ENCODE peak calls at places on chromosomes 11 and 22, in nine cellular contexts. N is endodermal cell, Q is HCT116, L is body of pancreas, R is DND-41, A is stomach, F is SK-N-SH, V is esophagus squamous epithelium, J is MM.1S. D is an unnamed sample.

GRCh38 chr11:119078675-119079420 is 5.8 kb upstream of the HMBS start:
- DNase-seq in N (no peak), Q (no peak), L (no peak), R (no peak), A (no peak), F (no peak), V (no peak), J (no peak), D (no peak)

GRCh38 chr11:26649884-26650283 is 72.0 kb downstream of the SLC5A12 start:
- DNase-seq in N (peak; percentile 88), Q (peak; percentile 3), L (peak; percentile 80), R (peak; percentile 30), A (peak; percentile 58), F (peak; percentile 41), V (no peak), J (peak; percentile 76), D (peak; percentile 63)

GRCh38 chr11:35893796-35894475 is 49.9 kb upstream of the LDLRAD3 start:
- DNase-seq in N (no peak), Q (no peak), L (peak; percentile 20), R (no peak), A (no peak), F (no peak), V (no peak), J (no peak), D (no peak)

GRCh38 chr11:110452720-110453119 is 23.0 kb downstream of the FDX1 start:
- DNase-seq in N (no peak), Q (no peak), L (no peak), R (no peak), A (no peak), F (no peak), V (no peak), J (no peak), D (no peak)

GRCh38 chr11:110704210-110704864 is 7.9 kb downstream of the ARHGAP20 start:
- DNase-seq in N (no peak), Q (no peak), L (no peak), R (no peak), A (no peak), F (no peak), V (no peak), J (no peak), D (no peak)

GRCh38 chr11:46892109-46892508 is 26.2 kb downstream of the LRP4 start:
- DNase-seq in N (no peak), Q (no peak), L (no peak), R (no peak), A (no peak), F (no peak), V (no peak), J (no peak), D (no peak)

GRCh38 chr22:30295576-30295975 is 6.3 kb upstream of the CASTOR1 start:
- DNase-seq in N (no peak), Q (no peak), L (no peak), R (no peak), A (no peak), F (no peak), V (no peak), J (no peak), D (no peak)

GRCh38 chr11:115920841-115921480 is 416.7 kb upstream of the CADM1 start:
- DNase-seq in N (no peak), Q (no peak), L (no peak), R (no peak), A (no peak), F (no peak), V (no peak), J (no peak), D (no peak)

GRCh38 chr22:17767236-17768065 is 6.8 kb downstream of the BID start:
- DNase-seq in N (no peak), Q (no peak), L (no peak), R (no peak), A (no peak), F (no peak), V (no peak), J (no peak), D (no peak)

GRCh38 chr11:9962722-9963121 is 298.8 kb downstream of the SWAP70 start:
- DNase-seq in N (no peak), Q (no peak), L (no peak), R (no peak), A (no peak), F (no peak), V (no peak), J (peak; percentile 36), D (no peak)

GRCh38 chr11:117188620-117189081 is 10.1 kb downstream of the SIDT2 start:
- DNase-seq in N (peak; percentile 41), Q (no peak), L (peak; percentile 11), R (no peak), A (peak; percentile 20), F (peak; percentile 13), V (no peak), J (no peak), D (no peak)

GRCh38 chr22:28217277-28217676 is 298.2 kb upstream of the PITPNB start:
- DNase-seq in N (no peak), Q (no peak), L (no peak), R (no peak), A (no peak), F (no peak), V (no peak), J (no peak), D (no peak)

GRCh38 chr22:30206964-30207363 is 39.6 kb downstream of the LIF start:
- DNase-seq in N (peak; percentile 86), Q (peak; percentile 78), L (peak; percentile 71), R (no peak), A (peak; percentile 35), F (peak; percentile 38), V (no peak), J (no peak), D (no peak)

GRCh38 chr11:33649944-33650343 is 50.7 kb downstream of the C11orf91 start:
- DNase-seq in N (no peak), Q (no peak), L (no peak), R (no peak), A (no peak), F (no peak), V (no peak), J (no peak), D (no peak)

GRCh38 chr11:69008774-69009440 is 4.1 kb downstream of the MRGPRF start:
- DNase-seq in N (peak; percentile 62), Q (peak; percentile 83), L (peak; percentile 70), R (no peak), A (peak; percentile 79), F (peak; percentile 60), V (peak; percentile 22), J (no peak), D (no peak)

GRCh38 chr22:20566420-20567260 is 59.2 kb downstream of the MED15 start:
- DNase-seq in N (no peak), Q (no peak), L (peak; percentile 61), R (peak; percentile 40), A (peak; percentile 47), F (no peak), V (no peak), J (no peak), D (no peak)

GRCh38 chr11:13120691-13121090 is 111.6 kb downstream of the RASSF10 start:
- DNase-seq in N (no peak), Q (no peak), L (no peak), R (no peak), A (no peak), F (no peak), V (no peak), J (no peak), D (no peak)

GRCh38 chr11:134674974-134675373 is 262.9 kb upstream of the B3GAT1 start:
- DNase-seq in N (no peak), Q (no peak), L (no peak), R (no peak), A (no peak), F (no peak), V (no peak), J (no peak), D (no peak)

GRCh38 chr11:120168108-120168959 is 30.4 kb upstream of the TRIM29 start:
- DNase-seq in N (no peak), Q (no peak), L (no peak), R (no peak), A (no peak), F (no peak), V (no peak), J (no peak), D (no peak)

DNA sequence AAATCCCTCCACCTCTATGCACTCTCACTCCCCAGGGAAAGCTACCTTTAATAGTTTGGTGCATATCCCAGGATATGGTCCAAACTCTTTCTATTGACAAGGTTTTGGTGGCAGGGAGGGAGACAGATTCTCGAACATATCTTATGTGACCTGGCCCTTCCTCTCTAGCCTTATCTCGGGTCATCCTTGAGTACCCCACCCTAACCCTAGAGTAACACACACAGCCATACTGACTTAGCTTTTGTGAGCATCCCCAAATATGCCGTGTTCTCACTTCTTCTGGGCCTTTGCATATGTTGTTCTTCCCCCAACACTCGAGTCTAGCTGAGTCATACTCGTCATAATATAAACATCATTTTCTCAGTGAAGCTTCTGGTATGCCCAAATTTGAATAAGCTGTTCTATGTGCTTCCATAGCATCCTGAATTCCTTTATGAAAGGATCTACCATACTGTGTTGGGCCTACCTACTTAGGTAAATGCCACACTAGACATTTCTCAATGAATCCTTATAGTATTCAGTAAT is 7.9 kb downstream of the TTC17 start:
- DNase-seq in N (no peak), Q (no peak), L (no peak), R (no peak), A (no peak), F (no peak), V (no peak), J (no peak), D (no peak)
- H3K27ac ChIP-seq in N (no peak overlapping the region), Q (no peak overlapping the region), L (no peak overlapping the region), R (no peak overlapping the region), A (no peak overlapping the region), F (no peak overlapping the region), V (no peak overlapping the region), J (no peak overlapping the region), D (no peak overlapping the region)

DNA sequence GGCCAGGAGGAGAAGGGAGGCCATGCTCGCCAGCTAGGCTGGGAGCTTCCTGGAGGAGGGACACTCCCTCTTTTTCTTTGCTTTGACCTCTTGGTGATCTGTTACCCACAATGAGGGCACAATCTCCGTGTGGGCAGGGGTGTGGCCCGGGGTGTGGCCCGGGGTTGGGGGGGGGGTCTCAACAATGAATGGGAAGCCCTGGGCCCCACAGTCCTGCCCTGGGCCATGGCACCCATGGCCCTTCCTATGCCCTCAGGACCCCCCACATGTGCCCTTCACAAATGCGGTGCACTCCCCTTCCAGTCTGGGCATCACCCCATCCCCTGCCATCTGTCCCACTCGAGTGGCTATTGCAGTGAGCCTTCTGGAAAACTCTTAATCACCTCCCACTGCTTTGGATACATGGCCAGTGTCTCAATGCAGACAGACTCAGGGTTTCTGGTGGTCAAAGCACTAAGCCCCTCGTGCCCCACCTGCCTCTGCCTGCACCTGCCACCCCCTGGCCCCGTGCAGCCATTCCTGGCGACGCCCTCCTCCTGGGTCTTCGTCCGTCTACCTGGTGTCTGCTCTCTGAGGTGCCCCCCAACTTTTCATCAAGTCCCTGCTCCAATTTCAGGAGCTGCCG is 611.3 kb downstream of the TBC1D22A start:
- DNase-seq in N (no peak), Q (no peak), L (no peak), R (no peak), A (no peak), F (no peak), V (no peak), J (no peak), D (no peak)
- H3K9me3 ChIP-seq in N (peaks cover 67% of the 10 kb centered on the region), Q (no peaks in the 10 kb centered on the region), L (no peaks in the 10 kb centered on the region), R (no peaks in the 10 kb centered on the region), A (no peaks in the 10 kb centered on the region), F (no peaks in the 10 kb centered on the region), V (no peaks in the 10 kb centered on the region), J (no peaks in the 10 kb centered on the region), D (peaks cover 33% of the 10 kb centered on the region)

GRCh38 chr22:43015677-43016042 is 711 bp upstream of the PACSIN2 start:
- DNase-seq in N (no peak), Q (no peak), L (no peak), R (no peak), A (no peak), F (no peak), V (no peak), J (no peak), D (no peak)
- H3K27ac ChIP-seq in N (no peak overlapping the region), Q (no peak overlapping the region), L (peak overlapping the region; percentile 84), R (no peak overlapping the region), A (peak overlapping the region; percentile 55), F (no peak overlapping the region), V (peak overlapping the region; percentile 92), J (no peak overlapping the region), D (no peak overlapping the region)

GRCh38 chr11:113694390-113694789 is 11.7 kb downstream of the TMPRSS5 start:
- DNase-seq in N (no peak), Q (no peak), L (no peak), R (no peak), A (no peak), F (no peak), V (no peak), J (no peak), D (no peak)
- H3K9me3 ChIP-seq in N (no peaks in the 10 kb centered on the region), Q (no peaks in the 10 kb centered on the region), L (no peaks in the 10 kb centered on the region), R (no peaks in the 10 kb centered on the region), A (no peaks in the 10 kb centered on the region), F (no peaks in the 10 kb centered on the region), V (no peaks in the 10 kb centered on the region), J (no peaks in the 10 kb centered on the region), D (no peaks in the 10 kb centered on the region)